ENCODE peak calls at places on chromosomes 16 and 17, in five cellular contexts. I is HEK293T, L is H4, Q is cardiac fibroblast, G is GF-D8. B is an unnamed sample.

GRCh38 chr17:55601874-55602364 is 90.7 kb upstream of the SMIM36 start:
- DNase-seq in I (peak; percentile 24), L (peak; percentile 44), Q (peak; percentile 74), G (peak; percentile 2), B (no peak)

GRCh38 chr16:86031141-86031678 is 132.2 kb downstream of the IRF8 start:
- DNase-seq in I (no peak), L (no peak), Q (no peak), G (no peak), B (no peak)

GRCh38 chr16:11624645-11625607 is 38.2 kb upstream of the LITAF start:
- DNase-seq in I (no peak), L (no peak), Q (no peak), G (peak; percentile 63), B (no peak)

GRCh38 chr16:74973304-74973703 is 11.6 kb downstream of the WDR59 start:
- DNase-seq in I (no peak), L (no peak), Q (no peak), G (no peak), B (no peak)

GRCh38 chr17:82933911-82934310 is 94.1 kb upstream of the ZNF750 start:
- DNase-seq in I (no peak), L (no peak), Q (no peak), G (no peak), B (peak; percentile 57)

GRCh38 chr16:79184464-79184863 is 416.1 kb downstream of the MAF start:
- DNase-seq in I (no peak), L (no peak), Q (no peak), G (no peak), B (no peak)

GRCh38 chr16:68259421-68259820 is 4.9 kb upstream of the SLC7A6 start:
- DNase-seq in I (no peak), L (no peak), Q (no peak), G (no peak), B (no peak)

GRCh38 chr16:16075463-16076399 is 126.3 kb downstream of the ABCC1 start:
- DNase-seq in I (no peak), L (no peak), Q (no peak), G (peak; percentile 97), B (no peak)

GRCh38 chr17:32143525-32143865 is 1.2 kb downstream of the RHOT1 start:
- DNase-seq in I (no peak), L (no peak), Q (no peak), G (no peak), B (no peak)

GRCh38 chr16:20851601-20852000 is 45.3 kb downstream of the REXO5 start:
- DNase-seq in I (no peak), L (peak; percentile 43), Q (peak; percentile 98), G (peak; percentile 26), B (peak; percentile 72)

GRCh38 chr17:72461757-72462156 is 340.9 kb downstream of the SOX9 start:
- DNase-seq in I (no peak), L (no peak), Q (no peak), G (no peak), B (no peak)

GRCh38 chr17:14303343-14304221 is 2.7 kb downstream of the HS3ST3B1 start:
- DNase-seq in I (no peak), L (no peak), Q (peak; percentile 26), G (no peak), B (no peak)

GRCh38 chr16:86215233-86215978 is 294.9 kb upstream of the FOXF1 start:
- DNase-seq in I (no peak), L (no peak), Q (no peak), G (no peak), B (peak; percentile 15)

GRCh38 chr17:65389956-65390355 is 171.5 kb downstream of the AXIN2 start:
- DNase-seq in I (no peak), L (peak; percentile 60), Q (peak; percentile 51), G (no peak), B (no peak)

GRCh38 chr16:19400709-19401108 is 17.0 kb upstream of the TMC5 start:
- DNase-seq in I (peak; percentile 18), L (no peak), Q (no peak), G (no peak), B (no peak)

GRCh38 chr17:82528484-82529265 is 9.1 kb downstream of the FOXK2 start:
- DNase-seq in I (no peak), L (peak; percentile 84), Q (no peak), G (no peak), B (peak; percentile 81)

GRCh38 chr17:72764632-72765041 is 327.9 kb downstream of the SLC39A11 start:
- DNase-seq in I (no peak), L (peak; percentile 48), Q (peak; percentile 41), G (no peak), B (no peak)

GRCh38 chr17:79315282-79316106 is 240.9 kb downstream of the ENGASE start:
- DNase-seq in I (no peak), L (no peak), Q (no peak), G (no peak), B (no peak)

GRCh38 chr16:11078812-11079459 is 134.6 kb downstream of the CLEC16A start:
- DNase-seq in I (no peak), L (peak; percentile 67), Q (peak; percentile 64), G (no peak), B (no peak)

GRCh38 chr17:77882481-77883212 is 75.9 kb upstream of the TNRC6C start:
- DNase-seq in I (no peak), L (peak; percentile 60), Q (peak; percentile 89), G (peak; percentile 18), B (no peak)

GRCh38 chr17:82396601-82397435 is 21.3 kb upstream of the HEXD start:
- DNase-seq in I (no peak), L (no peak), Q (peak; percentile 99), G (no peak), B (no peak)

GRCh38 chr17:39740357-39741111 is 2.8 kb downstream of the GRB7 start:
- DNase-seq in I (no peak), L (peak; percentile 63), Q (peak; percentile 79), G (no peak), B (peak; percentile 93)

GRCh38 chr16:68782198-68783174 is 45.4 kb downstream of the CDH1 start:
- DNase-seq in I (no peak), L (no peak), Q (no peak), G (peak; percentile 84), B (no peak)

GRCh38 chr16:4200000-4200780 is 41.7 kb downstream of the SRL start:
- DNase-seq in I (peak; percentile 56), L (peak; percentile 46), Q (peak; percentile 77), G (no peak), B (no peak)

GRCh38 chr17:5472511-5472910 is 3.7 kb upstream of the DHX33 start:
- DNase-seq in I (no peak), L (no peak), Q (no peak), G (no peak), B (no peak)

GRCh38 chr17:15432807-15433547 is 34.4 kb downstream of the CDRT4 start:
- DNase-seq in I (no peak), L (no peak), Q (peak; percentile 18), G (no peak), B (no peak)

GRCh38 chr17:35684046-35684802 is 47.2 kb upstream of the RASL10B start:
- DNase-seq in I (no peak), L (no peak), Q (peak; percentile 58), G (no peak), B (no peak)

GRCh38 chr16:82382521-82382920 is 212.5 kb upstream of the MPHOSPH6 start:
- DNase-seq in I (no peak), L (no peak), Q (no peak), G (no peak), B (no peak)

GRCh38 chr17:6570731-6571465 is 14.5 kb upstream of the PITPNM3 start:
- DNase-seq in I (no peak), L (no peak), Q (no peak), G (no peak), B (no peak)

GRCh38 chr16:82995927-82996441 is 369.2 kb downstream of the CDH13 start:
- DNase-seq in I (no peak), L (peak; percentile 82), Q (peak; percentile 90), G (no peak), B (no peak)

GRCh38 chr17:78342438-78343098 is 17.3 kb downstream of the SOCS3 start:
- DNase-seq in I (no peak), L (peak; percentile 84), Q (peak; percentile 94), G (no peak), B (no peak)

GRCh38 chr16:9954181-9954580 is 228.0 kb downstream of the GRIN2A start:
- DNase-seq in I (no peak), L (no peak), Q (no peak), G (no peak), B (no peak)